ENCODE peak calls at places on chromosomes 3 and 15, in six cellular contexts. R is T-helper 2 cell, V is NCI-H345, J is MCF 10A, A is NCI-H1105, X is 8988T. N is an unnamed sample.

GRCh38 chr3:105385179-105385578 is 18.5 kb downstream of the ALCAM start:
- DNase-seq in R (no peak), V (no peak), J (no peak), A (no peak), X (no peak), N (no peak)

GRCh38 chr3:186640473-186640818 is 247 bp downstream of the FETUB start:
- DNase-seq in R (no peak), V (peak), J (peak), A (no peak), X (no peak), N (no peak)

GRCh38 chr3:23402728-23403505 is 199.8 kb downstream of the UBE2E2 start:
- DNase-seq in R (peak), V (no peak), J (no peak), A (no peak), X (no peak), N (no peak)

GRCh38 chr3:156620260-156620659 is 54.1 kb upstream of the TIPARP start:
- DNase-seq in R (peak), V (peak), J (peak), A (peak), X (no peak), N (no peak)

GRCh38 chr3:151686257-151686656 is 47.5 kb upstream of the AADACL2 start:
- DNase-seq in R (no peak), V (no peak), J (no peak), A (no peak), X (no peak), N (no peak)

GRCh38 chr3:87873136-87873535 is 185.7 kb downstream of the CGGBP1 start:
- DNase-seq in R (no peak), V (no peak), J (peak), A (no peak), X (no peak), N (no peak)

GRCh38 chr3:143040264-143040879 is 39.0 kb downstream of the U2SURP start:
- DNase-seq in R (peak), V (no peak), J (peak), A (no peak), X (no peak), N (no peak)

GRCh38 chr15:38354321-38354929 is 99.5 kb upstream of the FAM98B start:
- DNase-seq in R (peak), V (peak), J (peak), A (peak), X (no peak), N (peak)

GRCh38 chr15:58228708-58229107 is 90.5 kb downstream of the AQP9 start:
- DNase-seq in R (no peak), V (no peak), J (no peak), A (no peak), X (no peak), N (no peak)

GRCh38 chr3:69422751-69423150 is 36.9 kb upstream of the FRMD4B start:
- DNase-seq in R (no peak), V (no peak), J (peak), A (no peak), X (no peak), N (no peak)

GRCh38 chr3:66402596-66403267 is 98.1 kb downstream of the LRIG1 start:
- DNase-seq in R (no peak), V (no peak), J (no peak), A (no peak), X (no peak), N (no peak)

GRCh38 chr15:73560501-73561117 is 72.6 kb downstream of the NPTN start:
- DNase-seq in R (peak), V (peak), J (peak), A (peak), X (no peak), N (peak)

GRCh38 chr15:42772126-42772525 is 35.2 kb upstream of the CDAN1 start:
- DNase-seq in R (no peak), V (no peak), J (no peak), A (no peak), X (no peak), N (no peak)

GRCh38 chr15:37125143-37125542 is 24.8 kb upstream of the MEIS2 start:
- DNase-seq in R (no peak), V (peak), J (peak), A (no peak), X (no peak), N (no peak)

GRCh38 chr3:13011369-13012227 is 61.6 kb downstream of the IQSEC1 start:
- DNase-seq in R (peak), V (no peak), J (peak), A (no peak), X (no peak), N (no peak)

GRCh38 chr3:64801856-64802255 is 114.1 kb upstream of the ADAMTS9 start:
- DNase-seq in R (no peak), V (no peak), J (no peak), A (no peak), X (no peak), N (no peak)

GRCh38 chr3:77370413-77370812 is 330.5 kb downstream of the ROBO2 start:
- DNase-seq in R (no peak), V (no peak), J (peak), A (no peak), X (no peak), N (peak)

GRCh38 chr3:181794036-181794790 is 82.5 kb downstream of the SOX2 start:
- DNase-seq in R (no peak), V (peak), J (no peak), A (no peak), X (no peak), N (no peak)

GRCh38 chr15:40693904-40694705 is 869 bp upstream of the RAD51 start:
- DNase-seq in R (peak), V (no peak), J (no peak), A (no peak), X (no peak), N (no peak)

GRCh38 chr3:128584412-128585020 is 66.1 kb downstream of the RPN1 start:
- DNase-seq in R (peak), V (peak), J (peak), A (peak), X (peak), N (no peak)

GRCh38 chr15:96344706-96345559 is 14.4 kb downstream of the NR2F2 start:
- DNase-seq in R (no peak), V (no peak), J (no peak), A (no peak), X (no peak), N (no peak)

GRCh38 chr15:91552555-91552954 is 301.0 kb upstream of the SLCO3A1 start:
- DNase-seq in R (no peak), V (no peak), J (no peak), A (no peak), X (no peak), N (no peak)

GRCh38 chr3:122825460-122825859 is 30.6 kb downstream of the SLC49A4 start:
- DNase-seq in R (no peak), V (no peak), J (no peak), A (no peak), X (no peak), N (no peak)

GRCh38 chr15:35491999-35492398 is 54.0 kb downstream of the DPH6 start:
- DNase-seq in R (no peak), V (no peak), J (no peak), A (no peak), X (no peak), N (no peak)

GRCh38 chr3:14524311-14524711 is 15.8 kb downstream of the GRIP2 start:
- DNase-seq in R (no peak), V (no peak), J (no peak), A (no peak), X (no peak), N (no peak)

GRCh38 chr3:14256561-14257342 is 78.1 kb downstream of the LSM3 start:
- DNase-seq in R (no peak), V (peak), J (no peak), A (no peak), X (no peak), N (no peak)

N was measured in SK-N-MC.